ENCODE peak calls at places on chromosomes 3 and 15, in four cellular contexts. X is H1, R is HepG2, Z is GM12878. H is an unnamed sample.
A peak's percentile ranks its signal among the peaks of the same experiment; 100 is the strongest.

GRCh38 chr3:190972840-190973270 is 110.4 kb upstream of the GMNC start:
- DNase-seq in Z (no peak), R (no peak), X (no peak), H (peak; percentile 32)

GRCh38 chr3:65751123-65751700 is 287.5 kb downstream of the MAGI1 start:
- DNase-seq in X (peak; percentile 31), R (peak; percentile 47), Z (no peak), H (peak; percentile 63)

GRCh38 chr15:67736810-67737209 is 88.5 kb upstream of the SKOR1 start:
- DNase-seq in R (no peak), X (no peak), Z (no peak), H (no peak)

GRCh38 chr3:126025862-126026261 is 56.9 kb downstream of the ROPN1B start:
- DNase-seq in R (no peak), Z (no peak), X (no peak), H (no peak)

GRCh38 chr15:53978248-53978906 is at the start of gene UNC13C:
- DNase-seq in Z (no peak), R (peak; percentile 1), X (peak; percentile 46), H (peak; percentile 6)

GRCh38 chr3:159806412-159806811 is 182.2 kb upstream of the IL12A start:
- DNase-seq in Z (no peak), X (no peak), R (no peak), H (no peak)

GRCh38 chr15:39624806-39625205 is 43.9 kb downstream of the THBS1 start:
- DNase-seq in X (no peak), R (peak; percentile 50), Z (peak; percentile 45), H (no peak)

GRCh38 chr3:192847918-192848317 is 69.7 kb downstream of the MB21D2 start:
- DNase-seq in Z (no peak), R (no peak), X (no peak), H (no peak)

GRCh38 chr3:102460579-102460978 is 25.8 kb downstream of the ZPLD1 start:
- DNase-seq in X (no peak), Z (no peak), R (no peak), H (no peak)

GRCh38 chr3:18652781-18653180 is 227.6 kb upstream of the SATB1 start:
- DNase-seq in Z (no peak), X (no peak), R (no peak), H (no peak)
- TF ChIP-seq SUZ12 in Z (no peak), X (no peak), R (no peak), H (no peak)

DNA sequence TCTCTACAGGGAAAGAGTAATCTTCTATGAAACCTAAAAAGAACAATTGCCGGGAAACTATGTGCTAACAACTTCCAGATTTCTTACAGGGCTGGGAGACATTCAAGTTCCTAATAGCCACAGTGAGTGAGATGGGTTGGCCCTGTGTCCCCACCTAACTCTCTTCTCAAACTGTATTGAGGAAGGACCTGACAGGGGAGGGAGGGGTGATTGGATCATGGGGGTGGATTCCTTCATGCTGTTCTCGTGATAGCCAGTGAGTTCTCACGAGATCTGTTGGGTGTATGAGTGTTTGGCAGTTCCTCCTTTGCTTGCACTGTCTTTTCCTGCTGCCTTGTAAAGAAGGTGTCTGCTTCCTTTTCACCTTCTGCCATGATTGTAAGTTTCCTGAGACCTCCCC is 958.7 kb downstream of the AGBL1 start:
- DNase-seq in Z (no peak), X (peak; percentile 21), R (no peak), H (no peak)
- TF ChIP-seq SP1 in Z (no peak), X (no peak), R (no peak), H (no peak)

GRCh38 chr3:39315420-39315819 is 14.1 kb upstream of the CCR8 start:
- DNase-seq in X (no peak), Z (no peak), R (no peak), H (no peak)
- TF ChIP-seq SUZ12 in X (no peak), Z (no peak), R (no peak), H (no peak)

GRCh38 chr3:171459130-171459941 is 869 bp downstream of the TNIK start:
- DNase-seq in Z (no peak), R (no peak), X (no peak), H (peak; percentile 31)
- TF ChIP-seq SP1 in Z (no peak), R (no peak), X (no peak), H (no peak)

GRCh38 chr3:133845127-133845526 is 39.5 kb downstream of the SRPRB start:
- DNase-seq in X (no peak), R (no peak), Z (no peak), H (no peak)

GRCh38 chr3:133842158-133842557 is 36.5 kb downstream of the SRPRB start:
- DNase-seq in R (no peak), Z (no peak), X (no peak), H (no peak)

GRCh38 chr3:133841196-133841595 is 35.6 kb downstream of the SRPRB start:
- DNase-seq in Z (no peak), R (no peak), X (no peak), H (no peak)

GRCh38 chr3:133840767-133841166 is 35.2 kb downstream of the SRPRB start:
- DNase-seq in X (no peak), R (no peak), Z (no peak), H (no peak)

DNA sequence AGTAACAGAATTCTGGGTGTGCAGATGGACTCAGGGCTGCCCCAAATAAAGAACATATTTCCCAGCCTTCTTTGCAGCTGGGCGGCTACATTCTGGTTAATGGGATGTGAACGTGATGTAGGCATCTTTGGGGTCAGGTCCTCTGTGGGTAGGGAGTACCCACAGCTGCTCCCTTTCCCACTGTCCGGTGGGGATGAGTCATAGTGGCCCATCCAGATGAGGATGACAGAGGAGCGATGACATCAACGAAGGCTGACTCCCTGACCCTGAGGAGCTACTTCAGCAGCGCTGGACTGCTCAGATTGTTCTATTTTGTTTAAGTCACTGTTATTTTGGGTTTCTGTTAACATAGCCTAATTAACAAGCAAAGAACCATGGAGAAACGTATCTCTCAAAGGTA is 38.0 kb downstream of the SRPRB start:
- DNase-seq in Z (no peak), X (no peak), R (no peak), H (no peak)
- TF ChIP-seq SUZ12 in Z (no peak), X (no peak), R (no peak), H (no peak)

GRCh38 chr3:51274052-51274451 is 111.0 kb upstream of the MANF start:
- DNase-seq in R (no peak), Z (no peak), X (no peak), H (no peak)
- TF ChIP-seq SP1 in R (no peak), Z (no peak), X (no peak), H (no peak)

GRCh38 chr3:111701292-111701906 is 106.3 kb upstream of the ZBED2 start:
- DNase-seq in Z (no peak), X (no peak), R (no peak), H (no peak)

GRCh38 chr3:111708157-111708771 is 113.1 kb upstream of the ZBED2 start:
- DNase-seq in R (no peak), Z (no peak), X (no peak), H (no peak)

GRCh38 chr3:111709645-111710044 is 114.5 kb upstream of the ZBED2 start:
- DNase-seq in R (no peak), X (no peak), Z (no peak), H (no peak)

GRCh38 chr3:111706527-111706926 is 111.4 kb upstream of the ZBED2 start:
- DNase-seq in R (no peak), Z (no peak), X (no peak), H (no peak)
- TF ChIP-seq SUZ12 in R (no peak), Z (no peak), X (no peak), H (no peak)

DNA sequence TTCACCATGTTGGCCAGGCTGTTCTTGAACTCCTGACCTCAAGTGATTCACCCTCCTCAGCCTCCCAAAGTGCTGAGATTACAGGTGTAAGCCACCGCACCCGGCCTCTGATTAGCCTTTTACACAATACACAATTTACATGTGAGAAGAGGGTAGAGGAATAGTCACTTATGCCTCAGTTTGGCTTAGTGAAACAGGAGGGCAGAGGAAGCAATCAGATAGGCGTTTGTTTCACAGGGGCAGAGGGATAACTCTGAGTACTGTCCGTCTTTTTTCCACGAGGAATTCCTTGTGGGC is 56.8 kb downstream of the MCF2L2 start:
- DNase-seq in X (no peak), R (no peak), Z (no peak), H (no peak)
- TF ChIP-seq SP1 in X (no peak), R (no peak), Z (no peak), H (no peak)

H was measured in HEK293T.